ENCODE peak calls at places on chromosomes 1 and 21, in seven cellular contexts. One of them, this sample, is unnamed.
A peak's percentile ranks its signal among the peaks of the same experiment; 100 is the strongest.

GRCh38 chr21:32411366-32412161 is 942 bp upstream of the EVA1C start:
- DNase-seq in neural progenitor cell: peak; percentile 55
- DNase-seq in GM23338: peak; percentile 74
- DNase-seq in HCT116: no peak
- DNase-seq in OCI-LY7: no peak
- DNase-seq in PC-3: peak; percentile 66
- DNase-seq in hepatocyte: peak; percentile 67
- DNase-seq in this sample: no peak

GRCh38 chr21:42527489-42528158 is 14.0 kb downstream of the SLC37A1 start:
- DNase-seq in hepatocyte: no peak
- DNase-seq in neural progenitor cell: no peak
- DNase-seq in GM23338: no peak
- DNase-seq in HCT116: no peak
- DNase-seq in OCI-LY7: peak; percentile 78
- DNase-seq in PC-3: no peak
- DNase-seq in this sample: peak; percentile 98

GRCh38 chr21:31803039-31804007 is 69.5 kb upstream of the HUNK start:
- DNase-seq in PC-3: no peak
- DNase-seq in neural progenitor cell: no peak
- DNase-seq in GM23338: no peak
- DNase-seq in hepatocyte: no peak
- DNase-seq in OCI-LY7: no peak
- DNase-seq in HCT116: no peak
- DNase-seq in this sample: no peak

GRCh38 chr1:44949286-44949685 is 37.1 kb downstream of the EIF2B3 start:
- DNase-seq in hepatocyte: no peak
- DNase-seq in OCI-LY7: no peak
- DNase-seq in GM23338: no peak
- DNase-seq in neural progenitor cell: no peak
- DNase-seq in PC-3: no peak
- DNase-seq in HCT116: no peak
- DNase-seq in this sample: no peak

GRCh38 chr1:52554267-52554640 is 1.4 kb upstream of the TUT4 start:
- DNase-seq in PC-3: no peak
- DNase-seq in neural progenitor cell: peak; percentile 26
- DNase-seq in hepatocyte: peak; percentile 5
- DNase-seq in HCT116: no peak
- DNase-seq in OCI-LY7: no peak
- DNase-seq in GM23338: no peak
- DNase-seq in this sample: no peak

GRCh38 chr1:228986093-228986904 is 251.0 kb downstream of the RHOU start:
- DNase-seq in neural progenitor cell: no peak
- DNase-seq in hepatocyte: peak; percentile 45
- DNase-seq in OCI-LY7: no peak
- DNase-seq in GM23338: peak; percentile 18
- DNase-seq in PC-3: no peak
- DNase-seq in HCT116: no peak
- DNase-seq in this sample: no peak

GRCh38 chr1:174023438-174023837 is 1.3 kb upstream of the RC3H1 start:
- DNase-seq in OCI-LY7: peak; percentile 8
- DNase-seq in PC-3: peak; percentile 59
- DNase-seq in neural progenitor cell: peak; percentile 80
- DNase-seq in hepatocyte: peak; percentile 69
- DNase-seq in GM23338: peak; percentile 74
- DNase-seq in HCT116: peak; percentile 50
- DNase-seq in this sample: no peak

GRCh38 chr1:911875-912739 is 11.6 kb upstream of the SAMD11 start:
- DNase-seq in PC-3: no peak
- DNase-seq in OCI-LY7: no peak
- DNase-seq in hepatocyte: peak; percentile 4
- DNase-seq in HCT116: no peak
- DNase-seq in neural progenitor cell: peak; percentile 1
- DNase-seq in GM23338: no peak
- DNase-seq in this sample: no peak

GRCh38 chr1:224852901-224853568 is 76.4 kb upstream of the DNAH14 start:
- DNase-seq in neural progenitor cell: peak; percentile 45
- DNase-seq in hepatocyte: peak; percentile 56
- DNase-seq in PC-3: peak; percentile 72
- DNase-seq in GM23338: peak; percentile 67
- DNase-seq in HCT116: peak; percentile 66
- DNase-seq in OCI-LY7: peak; percentile 34
- DNase-seq in this sample: peak; percentile 16

GRCh38 chr1:229155472-229155871 is 115.4 kb upstream of the RAB4A start:
- DNase-seq in HCT116: no peak
- DNase-seq in OCI-LY7: no peak
- DNase-seq in neural progenitor cell: no peak
- DNase-seq in GM23338: no peak
- DNase-seq in hepatocyte: no peak
- DNase-seq in PC-3: no peak
- DNase-seq in this sample: no peak

GRCh38 chr1:192860478-192861185 is 51.8 kb downstream of the RGS2 start:
- DNase-seq in PC-3: peak; percentile 36
- DNase-seq in hepatocyte: no peak
- DNase-seq in GM23338: peak; percentile 8
- DNase-seq in OCI-LY7: no peak
- DNase-seq in HCT116: no peak
- DNase-seq in neural progenitor cell: no peak
- DNase-seq in this sample: peak; percentile 30

GRCh38 chr1:84598846-84599741 is 24.9 kb upstream of the CTBS start:
- DNase-seq in hepatocyte: no peak
- DNase-seq in HCT116: peak; percentile 59
- DNase-seq in neural progenitor cell: no peak
- DNase-seq in OCI-LY7: peak; percentile 15
- DNase-seq in PC-3: peak; percentile 92
- DNase-seq in GM23338: no peak
- DNase-seq in this sample: peak; percentile 12

GRCh38 chr1:245217853-245218608 is 63.2 kb downstream of the KIF26B start:
- DNase-seq in HCT116: no peak
- DNase-seq in PC-3: no peak
- DNase-seq in neural progenitor cell: no peak
- DNase-seq in GM23338: no peak
- DNase-seq in OCI-LY7: no peak
- DNase-seq in hepatocyte: no peak
- DNase-seq in this sample: no peak

GRCh38 chr1:205248793-205249601 is 21.3 kb downstream of the TMCC2 start:
- DNase-seq in HCT116: no peak
- DNase-seq in hepatocyte: peak; percentile 73
- DNase-seq in neural progenitor cell: no peak
- DNase-seq in GM23338: no peak
- DNase-seq in OCI-LY7: no peak
- DNase-seq in PC-3: no peak
- DNase-seq in this sample: no peak

GRCh38 chr1:9908846-9909221 is 1.2 kb downstream of the CTNNBIP1 start:
- DNase-seq in hepatocyte: peak; percentile 26
- DNase-seq in OCI-LY7: no peak
- DNase-seq in PC-3: peak; percentile 46
- DNase-seq in neural progenitor cell: no peak
- DNase-seq in GM23338: no peak
- DNase-seq in HCT116: no peak
- DNase-seq in this sample: no peak

GRCh38 chr21:20591294-20591693 is 406.9 kb upstream of the NCAM2 start:
- DNase-seq in hepatocyte: no peak
- DNase-seq in HCT116: no peak
- DNase-seq in PC-3: peak; percentile 29
- DNase-seq in OCI-LY7: no peak
- DNase-seq in GM23338: no peak
- DNase-seq in neural progenitor cell: no peak
- DNase-seq in this sample: no peak

GRCh38 chr1:183590225-183591191 is at the start of gene NCF2:
- DNase-seq in OCI-LY7: peak; percentile 89
- DNase-seq in hepatocyte: no peak
- DNase-seq in neural progenitor cell: no peak
- DNase-seq in HCT116: no peak
- DNase-seq in PC-3: no peak
- DNase-seq in GM23338: no peak
- DNase-seq in this sample: peak; percentile 58

GRCh38 chr1:93847811-93848288 is 31.2 kb downstream of the DNTTIP2 start:
- DNase-seq in GM23338: peak; percentile 88
- DNase-seq in OCI-LY7: peak; percentile 68
- DNase-seq in neural progenitor cell: peak; percentile 86
- DNase-seq in hepatocyte: peak; percentile 77
- DNase-seq in HCT116: peak; percentile 72
- DNase-seq in PC-3: peak; percentile 66
- DNase-seq in this sample: peak; percentile 48

GRCh38 chr21:37700641-37701202 is 215.5 kb downstream of the KCNJ6 start:
- DNase-seq in HCT116: peak; percentile 73
- DNase-seq in GM23338: peak; percentile 90
- DNase-seq in hepatocyte: peak; percentile 77
- DNase-seq in PC-3: peak; percentile 83
- DNase-seq in OCI-LY7: peak; percentile 90
- DNase-seq in neural progenitor cell: peak; percentile 74
- DNase-seq in this sample: peak; percentile 82

GRCh38 chr21:41967708-41968107 is 13.9 kb upstream of the C2CD2 start:
- DNase-seq in PC-3: no peak
- DNase-seq in neural progenitor cell: peak; percentile 71
- DNase-seq in hepatocyte: no peak
- DNase-seq in GM23338: no peak
- DNase-seq in OCI-LY7: no peak
- DNase-seq in HCT116: no peak
- DNase-seq in this sample: no peak

GRCh38 chr1:166915941-166916340 is 39.9 kb upstream of the TADA1 start:
- DNase-seq in PC-3: peak; percentile 76
- DNase-seq in GM23338: no peak
- DNase-seq in hepatocyte: no peak
- DNase-seq in HCT116: peak; percentile 59
- DNase-seq in OCI-LY7: no peak
- DNase-seq in neural progenitor cell: peak; percentile 7
- DNase-seq in this sample: no peak

GRCh38 chr1:3125546-3126368 is 56.8 kb downstream of the PRDM16 start:
- DNase-seq in OCI-LY7: no peak
- DNase-seq in HCT116: no peak
- DNase-seq in GM23338: no peak
- DNase-seq in neural progenitor cell: peak; percentile 75
- DNase-seq in hepatocyte: no peak
- DNase-seq in PC-3: no peak
- DNase-seq in this sample: no peak

DNA sequence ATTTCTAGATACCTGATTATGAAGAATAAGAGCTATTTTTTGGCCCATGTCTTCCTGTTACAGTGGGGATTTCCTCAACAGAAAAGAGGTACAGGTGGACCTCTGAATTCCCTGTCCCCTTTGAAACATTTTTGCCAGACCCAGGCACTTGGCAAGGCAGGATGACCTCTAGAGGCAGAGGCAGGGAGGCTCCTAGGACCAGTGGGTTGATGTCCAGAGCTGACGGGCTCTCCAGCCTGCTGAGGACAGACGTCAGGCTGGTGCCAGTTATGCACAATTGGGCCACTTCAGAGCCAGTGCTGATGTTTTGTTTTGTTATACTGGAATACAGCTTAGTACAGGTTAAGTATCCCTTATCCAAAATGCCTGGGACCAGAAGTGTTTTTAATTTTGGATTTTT is 18.5 kb upstream of the A3GALT2 start:
- DNase-seq in OCI-LY7: no peak
- DNase-seq in GM23338: no peak
- DNase-seq in neural progenitor cell: peak; percentile 59
- DNase-seq in HCT116: no peak
- DNase-seq in PC-3: no peak
- DNase-seq in hepatocyte: no peak
- DNase-seq in this sample: no peak
- TF ChIP-seq CTCF in OCI-LY7: no peak
- TF ChIP-seq CTCF in GM23338: peak; percentile 32
- TF ChIP-seq CTCF in neural progenitor cell: peak; percentile 40
- TF ChIP-seq CTCF in HCT116: no peak
- TF ChIP-seq CTCF in PC-3: no peak
- TF ChIP-seq CTCF in hepatocyte: no peak
- TF ChIP-seq CTCF in this sample: no peak

DNA sequence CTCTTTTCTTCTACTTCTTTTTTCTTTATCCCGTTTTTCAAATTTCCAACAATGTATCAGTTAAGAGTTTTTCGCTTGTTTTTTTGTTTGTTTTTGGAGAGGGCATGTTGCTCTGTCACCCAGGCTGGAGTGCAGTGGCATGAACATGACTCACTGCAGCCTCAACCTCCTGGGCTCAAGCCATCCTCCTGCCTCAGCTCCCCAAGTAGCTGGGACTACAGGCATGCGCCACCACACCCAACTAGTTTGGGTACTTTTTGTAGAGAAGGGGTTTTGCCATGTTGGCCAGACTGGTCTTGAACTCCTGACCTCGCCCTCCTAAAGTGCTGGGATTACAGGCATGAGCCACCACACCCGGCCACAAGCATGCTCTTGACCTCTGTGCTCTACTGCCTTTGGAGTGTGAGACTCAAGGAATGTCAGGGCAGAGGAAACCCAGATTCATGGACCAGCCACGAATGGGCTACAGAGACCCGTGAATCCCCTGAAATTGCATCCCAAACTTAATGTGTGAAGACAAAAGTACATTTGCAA is 65.1 kb upstream of the HSD17B7 start:
- DNase-seq in OCI-LY7: no peak
- DNase-seq in hepatocyte: no peak
- DNase-seq in PC-3: peak; percentile 11
- DNase-seq in GM23338: no peak
- DNase-seq in HCT116: no peak
- DNase-seq in neural progenitor cell: no peak
- DNase-seq in this sample: no peak
- TF ChIP-seq EZH2phosphoT487 in OCI-LY7: no peak
- TF ChIP-seq EZH2phosphoT487 in hepatocyte: no peak
- TF ChIP-seq EZH2phosphoT487 in PC-3: no peak
- TF ChIP-seq EZH2phosphoT487 in GM23338: no peak
- TF ChIP-seq EZH2phosphoT487 in HCT116: no peak
- TF ChIP-seq EZH2phosphoT487 in neural progenitor cell: no peak
- TF ChIP-seq EZH2phosphoT487 in this sample: no peak

GRCh38 chr1:5269901-5270300 is 615.5 kb downstream of the AJAP1 start:
- DNase-seq in PC-3: no peak
- DNase-seq in GM23338: no peak
- DNase-seq in hepatocyte: no peak
- DNase-seq in OCI-LY7: no peak
- DNase-seq in neural progenitor cell: no peak
- DNase-seq in HCT116: no peak
- DNase-seq in this sample: no peak

GRCh38 chr1:5279127-5279526 is 624.7 kb downstream of the AJAP1 start:
- DNase-seq in OCI-LY7: no peak
- DNase-seq in neural progenitor cell: no peak
- DNase-seq in GM23338: no peak
- DNase-seq in PC-3: no peak
- DNase-seq in HCT116: no peak
- DNase-seq in hepatocyte: no peak
- DNase-seq in this sample: no peak

GRCh38 chr1:5267603-5268235 is 613.3 kb downstream of the AJAP1 start:
- DNase-seq in OCI-LY7: no peak
- DNase-seq in hepatocyte: no peak
- DNase-seq in HCT116: no peak
- DNase-seq in neural progenitor cell: peak; percentile 84
- DNase-seq in PC-3: no peak
- DNase-seq in GM23338: no peak
- DNase-seq in this sample: no peak

GRCh38 chr1:5271264-5271663 is 616.9 kb downstream of the AJAP1 start:
- DNase-seq in HCT116: no peak
- DNase-seq in hepatocyte: no peak
- DNase-seq in GM23338: no peak
- DNase-seq in PC-3: no peak
- DNase-seq in OCI-LY7: no peak
- DNase-seq in neural progenitor cell: no peak
- DNase-seq in this sample: no peak

GRCh38 chr1:5273280-5274003 is 619.0 kb downstream of the AJAP1 start:
- DNase-seq in OCI-LY7: peak; percentile 16
- DNase-seq in GM23338: no peak
- DNase-seq in hepatocyte: no peak
- DNase-seq in HCT116: no peak
- DNase-seq in PC-3: no peak
- DNase-seq in neural progenitor cell: peak; percentile 33
- DNase-seq in this sample: no peak
- TF ChIP-seq CTCF in OCI-LY7: peak; percentile 42
- TF ChIP-seq CTCF in GM23338: no peak
- TF ChIP-seq CTCF in hepatocyte: no peak
- TF ChIP-seq CTCF in HCT116: no peak
- TF ChIP-seq CTCF in PC-3: no peak
- TF ChIP-seq CTCF in neural progenitor cell: peak; percentile 22
- TF ChIP-seq CTCF in this sample: no peak

GRCh38 chr1:31984419-31985347 is 29.0 kb upstream of the KHDRBS1 start:
- DNase-seq in GM23338: no peak
- DNase-seq in neural progenitor cell: no peak
- DNase-seq in OCI-LY7: peak; percentile 73
- DNase-seq in hepatocyte: no peak
- DNase-seq in PC-3: peak; percentile 25
- DNase-seq in HCT116: no peak
- DNase-seq in this sample: peak; percentile 43
- TF ChIP-seq EZH2phosphoT487 in GM23338: no peak
- TF ChIP-seq EZH2phosphoT487 in neural progenitor cell: no peak
- TF ChIP-seq EZH2phosphoT487 in OCI-LY7: no peak
- TF ChIP-seq EZH2phosphoT487 in hepatocyte: no peak
- TF ChIP-seq EZH2phosphoT487 in PC-3: no peak
- TF ChIP-seq EZH2phosphoT487 in HCT116: no peak
- TF ChIP-seq EZH2phosphoT487 in this sample: no peak